ENCODE peak calls at places on chromosomes 4 and X, in four cellular contexts. One of them, this sample, is unnamed.

GRCh38 chr4:169251291-169252235 is 19.2 kb downstream of the SH3RF1 start:
- DNase-seq in tibial nerve: no peak
- DNase-seq in testis: no peak
- DNase-seq in body of pancreas: no peak
- DNase-seq in this sample: no peak

GRCh38 chr4:71765837-71766236 is 18.0 kb downstream of the GC start:
- DNase-seq in tibial nerve: no peak
- DNase-seq in body of pancreas: no peak
- DNase-seq in testis: no peak
- DNase-seq in this sample: no peak

GRCh38 chr4:6916587-6917444 is 7.2 kb downstream of the TBC1D14 start:
- DNase-seq in testis: peak; percentile 39
- DNase-seq in body of pancreas: no peak
- DNase-seq in tibial nerve: no peak
- DNase-seq in this sample: no peak

GRCh38 chr4:172996571-172997216 is 171.9 kb upstream of the GALNT7 start:
- DNase-seq in body of pancreas: no peak
- DNase-seq in testis: no peak
- DNase-seq in tibial nerve: no peak
- DNase-seq in this sample: no peak

GRCh38 chr4:141207971-141208370 is 12.7 kb upstream of the ZNF330 start:
- DNase-seq in testis: no peak
- DNase-seq in body of pancreas: no peak
- DNase-seq in tibial nerve: no peak
- DNase-seq in this sample: no peak

GRCh38 chrX:119756926-119757635 is 1.3 kb upstream of the SOWAHD start:
- DNase-seq in testis: no peak
- DNase-seq in body of pancreas: peak; percentile 26
- DNase-seq in tibial nerve: no peak
- DNase-seq in this sample: no peak

GRCh38 chr4:37717575-37717974 is 31.4 kb upstream of the RELL1 start:
- DNase-seq in tibial nerve: no peak
- DNase-seq in body of pancreas: no peak
- DNase-seq in testis: no peak
- DNase-seq in this sample: no peak

GRCh38 chr4:12924253-12924652 is 559.9 kb downstream of the RAB28 start:
- DNase-seq in testis: no peak
- DNase-seq in body of pancreas: no peak
- DNase-seq in tibial nerve: no peak
- DNase-seq in this sample: no peak

GRCh38 chr4:41957634-41958033 is 22.4 kb downstream of the TMEM33 start:
- DNase-seq in body of pancreas: no peak
- DNase-seq in tibial nerve: no peak
- DNase-seq in testis: no peak
- DNase-seq in this sample: no peak

GRCh38 chrX:17459008-17459407 is 84.0 kb downstream of the NHS start:
- DNase-seq in body of pancreas: peak; percentile 7
- DNase-seq in tibial nerve: no peak
- DNase-seq in testis: peak; percentile 21
- DNase-seq in this sample: no peak

GRCh38 chr4:133866328-133866699 is 335.3 kb downstream of the PABPC4L start:
- DNase-seq in testis: no peak
- DNase-seq in body of pancreas: no peak
- DNase-seq in tibial nerve: no peak
- DNase-seq in this sample: no peak

GRCh38 chrX:49040376-49040955 is 2.7 kb downstream of the TFE3 start:
- DNase-seq in tibial nerve: no peak
- DNase-seq in body of pancreas: no peak
- DNase-seq in testis: no peak
- DNase-seq in this sample: no peak

GRCh38 chr4:150251752-150252190 is 173.5 kb downstream of the DCLK2 start:
- DNase-seq in testis: no peak
- DNase-seq in body of pancreas: no peak
- DNase-seq in tibial nerve: no peak
- DNase-seq in this sample: no peak

GRCh38 chr4:95660719-95661118 is 111.9 kb upstream of the UNC5C start:
- DNase-seq in body of pancreas: no peak
- DNase-seq in tibial nerve: no peak
- DNase-seq in testis: no peak
- DNase-seq in this sample: no peak

GRCh38 chrX:150533863-150534262 is 34.6 kb upstream of the MTM1 start:
- DNase-seq in body of pancreas: no peak
- DNase-seq in tibial nerve: no peak
- DNase-seq in testis: no peak
- DNase-seq in this sample: no peak

GRCh38 chr4:118398226-118399090 is 45.7 kb upstream of the PRSS12 start:
- DNase-seq in body of pancreas: no peak
- DNase-seq in testis: no peak
- DNase-seq in tibial nerve: no peak
- DNase-seq in this sample: no peak

GRCh38 chr4:99578679-99579078 is 4.1 kb downstream of the MTTP start:
- DNase-seq in body of pancreas: no peak
- DNase-seq in testis: no peak
- DNase-seq in tibial nerve: no peak
- DNase-seq in this sample: no peak

GRCh38 chr4:139785356-139785755 is 119.7 kb downstream of the MGST2 start:
- DNase-seq in testis: no peak
- DNase-seq in body of pancreas: no peak
- DNase-seq in tibial nerve: no peak
- DNase-seq in this sample: no peak

GRCh38 chr4:140267576-140267975 is 105.9 kb upstream of the SCOC start:
- DNase-seq in tibial nerve: no peak
- DNase-seq in testis: no peak
- DNase-seq in body of pancreas: no peak
- DNase-seq in this sample: no peak

GRCh38 chr4:120940547-120940946 is 18.0 kb upstream of the PRDM5 start:
- DNase-seq in body of pancreas: peak; percentile 7
- DNase-seq in testis: no peak
- DNase-seq in tibial nerve: no peak
- DNase-seq in this sample: no peak

GRCh38 chr4:118224239-118224829 is 128.5 kb downstream of the PRSS12 start:
- DNase-seq in body of pancreas: no peak
- DNase-seq in testis: no peak
- DNase-seq in tibial nerve: no peak
- DNase-seq in this sample: no peak

GRCh38 chr4:157804986-157805385 is 367.8 kb downstream of the GASK1B start:
- DNase-seq in body of pancreas: no peak
- DNase-seq in tibial nerve: no peak
- DNase-seq in testis: peak; percentile 15
- DNase-seq in this sample: no peak

GRCh38 chrX:68179355-68179754 is 253.9 kb downstream of the OPHN1 start:
- DNase-seq in testis: no peak
- DNase-seq in tibial nerve: no peak
- DNase-seq in body of pancreas: no peak
- DNase-seq in this sample: no peak

GRCh38 chrX:68185161-68185560 is 248.1 kb downstream of the OPHN1 start:
- DNase-seq in tibial nerve: no peak
- DNase-seq in body of pancreas: no peak
- DNase-seq in testis: no peak
- DNase-seq in this sample: no peak

GRCh38 chrX:68186552-68187262 is 246.6 kb downstream of the OPHN1 start:
- DNase-seq in testis: no peak
- DNase-seq in tibial nerve: no peak
- DNase-seq in body of pancreas: no peak
- DNase-seq in this sample: no peak

GRCh38 chrX:68180501-68181061 is 252.7 kb downstream of the OPHN1 start:
- DNase-seq in body of pancreas: no peak
- DNase-seq in testis: no peak
- DNase-seq in tibial nerve: no peak
- DNase-seq in this sample: no peak

DNA sequence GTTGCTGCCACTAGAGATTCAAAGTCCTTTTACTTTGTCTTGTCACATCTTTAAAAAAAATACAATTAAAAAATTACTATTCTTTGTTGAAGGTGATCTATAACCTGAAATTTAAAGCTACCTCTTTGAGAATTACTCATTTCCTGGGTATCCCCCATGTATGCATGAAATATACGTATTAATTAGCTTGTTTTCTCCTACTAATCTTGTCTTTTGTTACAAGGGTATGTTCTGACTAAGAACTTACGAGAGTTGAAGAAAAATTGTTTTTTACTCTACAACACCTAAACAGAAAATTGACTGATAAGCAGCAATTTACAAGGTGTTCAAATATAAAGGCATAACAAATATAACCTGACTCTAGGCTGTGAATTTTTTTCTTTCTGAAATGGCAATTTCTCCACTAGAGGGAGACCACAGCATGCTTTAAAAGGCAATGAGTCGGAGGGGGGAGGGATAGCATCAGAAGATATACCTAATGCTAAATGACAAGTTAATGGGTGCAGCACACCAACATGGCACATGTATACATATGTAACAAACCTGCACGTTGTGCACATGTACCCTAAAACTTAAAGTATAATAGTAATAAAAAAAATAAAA is 249.6 kb downstream of the OPHN1 start:
- DNase-seq in tibial nerve: no peak
- DNase-seq in testis: no peak
- DNase-seq in body of pancreas: no peak
- DNase-seq in this sample: no peak
- TF ChIP-seq CTCF in tibial nerve: peak; percentile 15
- TF ChIP-seq CTCF in testis: peak; percentile 30
- TF ChIP-seq CTCF in body of pancreas: peak; percentile 11
- TF ChIP-seq CTCF in this sample: no peak

GRCh38 chr4:153206534-153206933 is 2.3 kb downstream of the TRIM2 start:
- DNase-seq in testis: no peak
- DNase-seq in tibial nerve: no peak
- DNase-seq in body of pancreas: no peak
- DNase-seq in this sample: no peak
- H3K4me1 ChIP-seq in testis: peaks cover 8% of the 10 kb centered on the region
- H3K4me1 ChIP-seq in tibial nerve: no peaks in the 10 kb centered on the region
- H3K4me1 ChIP-seq in body of pancreas: peaks cover 40% of the 10 kb centered on the region
- H3K4me1 ChIP-seq in this sample: no peaks in the 10 kb centered on the region

GRCh38 chrX:19947612-19948011 is 43.2 kb downstream of the BCLAF3 start:
- DNase-seq in body of pancreas: no peak
- DNase-seq in tibial nerve: no peak
- DNase-seq in testis: no peak
- DNase-seq in this sample: no peak
- TF ChIP-seq POLR2A in body of pancreas: no peak
- TF ChIP-seq POLR2A in tibial nerve: no peak
- TF ChIP-seq POLR2A in testis: no peak
- TF ChIP-seq POLR2A in this sample: no peak

DNA sequence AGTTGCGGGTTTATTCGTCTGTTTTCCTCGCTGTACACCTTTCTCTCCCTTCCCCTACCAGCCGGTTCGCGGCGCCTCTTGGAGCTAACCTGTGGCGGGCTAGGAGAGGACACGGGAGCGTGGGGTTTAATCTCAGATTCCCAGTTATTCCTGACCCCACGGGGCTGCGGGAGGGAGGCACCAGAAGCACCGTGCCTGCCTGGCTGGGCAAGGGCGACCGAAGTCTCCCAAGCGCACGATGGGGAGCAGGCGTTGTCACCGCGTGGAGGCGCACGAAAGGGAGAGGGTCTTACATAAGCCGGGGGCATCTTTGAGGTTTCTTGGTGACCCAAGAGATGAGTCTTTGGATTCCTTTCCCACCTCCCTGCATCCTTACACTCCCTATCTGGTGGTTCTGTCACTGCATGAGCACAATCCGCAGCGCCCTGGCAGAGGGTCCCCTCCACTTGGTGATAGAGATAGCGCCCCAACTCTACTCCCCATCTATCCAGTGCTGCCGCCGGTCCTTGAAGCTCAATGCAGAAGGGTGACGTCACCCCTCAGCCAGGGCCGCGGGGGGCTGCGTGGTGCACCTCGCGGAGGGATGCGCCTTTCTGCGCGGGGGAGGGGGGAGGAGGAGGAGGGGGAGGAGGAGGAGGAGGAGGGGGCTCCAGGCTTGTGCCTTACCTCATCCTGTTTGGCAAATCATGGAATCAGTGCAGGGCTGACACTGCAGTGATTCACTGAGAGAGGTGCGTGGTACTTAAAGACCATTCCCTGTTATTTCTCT is 793 bp downstream of the TSPAN7 start:
- DNase-seq in body of pancreas: peak; percentile 53
- DNase-seq in testis: peak; percentile 19
- DNase-seq in tibial nerve: no peak
- DNase-seq in this sample: peak; percentile 25
- TF ChIP-seq CTCF in body of pancreas: no peak
- TF ChIP-seq CTCF in testis: no peak
- TF ChIP-seq CTCF in tibial nerve: no peak
- TF ChIP-seq CTCF in this sample: no peak

This sample was measured in ovary.